ENCODE peak calls at places on chromosomes 3 and 15, in four cellular contexts. One of them, this sample, is unnamed.

GRCh38 chr15:51982013-51982769 is 10.6 kb upstream of the LEO1 start:
- DNase-seq in SK-N-SH: peak
- DNase-seq in GM12878: peak
- DNase-seq in K562: peak
- DNase-seq in this sample: peak

GRCh38 chr3:44981220-44981619 is 5.2 kb downstream of the EXOSC7 start:
- DNase-seq in K562: no peak
- DNase-seq in SK-N-SH: no peak
- DNase-seq in GM12878: no peak
- DNase-seq in this sample: no peak

GRCh38 chr15:42038401-42038800 is 17.6 kb upstream of the PLA2G4E start:
- DNase-seq in K562: no peak
- DNase-seq in SK-N-SH: no peak
- DNase-seq in GM12878: no peak
- DNase-seq in this sample: no peak

GRCh38 chr3:82130056-82130455 is 368.6 kb upstream of the GBE1 start:
- DNase-seq in SK-N-SH: no peak
- DNase-seq in K562: peak
- DNase-seq in GM12878: no peak
- DNase-seq in this sample: no peak

GRCh38 chr3:139534992-139535879 is 4.3 kb downstream of the RBP1 start:
- DNase-seq in GM12878: no peak
- DNase-seq in SK-N-SH: peak
- DNase-seq in K562: peak
- DNase-seq in this sample: no peak

GRCh38 chr3:172094621-172095557 is 55.5 kb downstream of the FNDC3B start:
- DNase-seq in SK-N-SH: peak
- DNase-seq in K562: no peak
- DNase-seq in GM12878: peak
- DNase-seq in this sample: no peak

GRCh38 chr3:138097192-138097829 is 18.1 kb downstream of the DZIP1L start:
- DNase-seq in GM12878: no peak
- DNase-seq in K562: no peak
- DNase-seq in SK-N-SH: peak
- DNase-seq in this sample: no peak

GRCh38 chr3:31533169-31533870 is 595 bp downstream of the STT3B start:
- DNase-seq in GM12878: no peak
- DNase-seq in K562: peak
- DNase-seq in SK-N-SH: peak
- DNase-seq in this sample: peak

GRCh38 chr3:123161167-123161566 is 40.6 kb upstream of the SEC22A start:
- DNase-seq in GM12878: no peak
- DNase-seq in K562: no peak
- DNase-seq in SK-N-SH: no peak
- DNase-seq in this sample: no peak

GRCh38 chr3:49397470-49397869 is 14.3 kb downstream of the RHOA start:
- DNase-seq in K562: peak
- DNase-seq in SK-N-SH: peak
- DNase-seq in GM12878: no peak
- DNase-seq in this sample: peak

GRCh38 chr3:15439476-15439875 is 12.1 kb downstream of the EAF1 start:
- DNase-seq in K562: no peak
- DNase-seq in SK-N-SH: no peak
- DNase-seq in GM12878: no peak
- DNase-seq in this sample: no peak

GRCh38 chr3:9914559-9915251 is 2.2 kb upstream of the IL17RC start:
- DNase-seq in K562: no peak
- DNase-seq in GM12878: no peak
- DNase-seq in SK-N-SH: peak
- DNase-seq in this sample: no peak

GRCh38 chr3:18301781-18302180 is 123.4 kb downstream of the SATB1 start:
- DNase-seq in SK-N-SH: no peak
- DNase-seq in GM12878: no peak
- DNase-seq in K562: no peak
- DNase-seq in this sample: no peak

GRCh38 chr15:60945196-60945595 is 283.9 kb downstream of the RORA start:
- DNase-seq in GM12878: no peak
- DNase-seq in SK-N-SH: peak
- DNase-seq in K562: no peak
- DNase-seq in this sample: no peak

GRCh38 chr3:14646589-14647413 is 4.8 kb upstream of the CCDC174 start:
- DNase-seq in SK-N-SH: no peak
- DNase-seq in GM12878: no peak
- DNase-seq in K562: peak
- DNase-seq in this sample: no peak

GRCh38 chr3:120568198-120568523 is 28.0 kb upstream of the NDUFB4 start:
- DNase-seq in K562: no peak
- DNase-seq in SK-N-SH: no peak
- DNase-seq in GM12878: no peak
- DNase-seq in this sample: no peak

GRCh38 chr3:36032180-36032895 is 348.0 kb upstream of the STAC start:
- DNase-seq in GM12878: no peak
- DNase-seq in SK-N-SH: peak
- DNase-seq in K562: no peak
- DNase-seq in this sample: no peak

GRCh38 chr3:121998030-121998580 is 23.9 kb downstream of the ILDR1 start:
- DNase-seq in SK-N-SH: no peak
- DNase-seq in GM12878: no peak
- DNase-seq in K562: no peak
- DNase-seq in this sample: no peak

GRCh38 chr3:194691481-194692281 is 6.0 kb downstream of the FAM43A start:
- DNase-seq in SK-N-SH: peak
- DNase-seq in K562: no peak
- DNase-seq in GM12878: peak
- DNase-seq in this sample: no peak

GRCh38 chr3:153970735-153971347 is 150.3 kb upstream of the ARHGEF26 start:
- DNase-seq in GM12878: no peak
- DNase-seq in SK-N-SH: peak
- DNase-seq in K562: no peak
- DNase-seq in this sample: no peak

GRCh38 chr15:74727727-74728126 is 2.4 kb upstream of the CYP1A1 start:
- DNase-seq in SK-N-SH: peak
- DNase-seq in GM12878: no peak
- DNase-seq in K562: no peak
- DNase-seq in this sample: no peak

GRCh38 chr3:58429657-58430056 is 4.0 kb downstream of the PDHB start:
- DNase-seq in SK-N-SH: no peak
- DNase-seq in K562: no peak
- DNase-seq in GM12878: peak
- DNase-seq in this sample: no peak

GRCh38 chr15:80478075-80478474 is 73.9 kb downstream of the ARNT2 start:
- DNase-seq in SK-N-SH: no peak
- DNase-seq in GM12878: no peak
- DNase-seq in K562: no peak
- DNase-seq in this sample: no peak

GRCh38 chr3:194740859-194741486 is 55.3 kb downstream of the FAM43A start:
- DNase-seq in GM12878: no peak
- DNase-seq in K562: no peak
- DNase-seq in SK-N-SH: no peak
- DNase-seq in this sample: no peak

GRCh38 chr15:58793862-58794261 is 22.8 kb downstream of the MINDY2 start:
- DNase-seq in GM12878: no peak
- DNase-seq in SK-N-SH: no peak
- DNase-seq in K562: no peak
- DNase-seq in this sample: no peak

GRCh38 chr3:141228385-141228784 is 3.2 kb upstream of the PXYLP1 start:
- DNase-seq in K562: no peak
- DNase-seq in SK-N-SH: no peak
- DNase-seq in GM12878: no peak
- DNase-seq in this sample: no peak

GRCh38 chr3:132342615-132343014 is 25.4 kb downstream of the ACP3 start:
- DNase-seq in K562: no peak
- DNase-seq in SK-N-SH: no peak
- DNase-seq in GM12878: no peak
- DNase-seq in this sample: no peak

GRCh38 chr3:132343018-132343612 is 25.9 kb downstream of the ACP3 start:
- DNase-seq in GM12878: no peak
- DNase-seq in SK-N-SH: peak
- DNase-seq in K562: peak
- DNase-seq in this sample: peak

GRCh38 chr3:132342183-132342582 is 25.0 kb downstream of the ACP3 start:
- DNase-seq in SK-N-SH: no peak
- DNase-seq in K562: no peak
- DNase-seq in GM12878: no peak
- DNase-seq in this sample: no peak

GRCh38 chr3:132347095-132347494 is 29.9 kb downstream of the ACP3 start:
- DNase-seq in K562: no peak
- DNase-seq in SK-N-SH: no peak
- DNase-seq in GM12878: no peak
- DNase-seq in this sample: no peak

GRCh38 chr3:132344666-132345280 is 27.6 kb downstream of the ACP3 start:
- DNase-seq in SK-N-SH: no peak
- DNase-seq in GM12878: no peak
- DNase-seq in K562: no peak
- DNase-seq in this sample: no peak
- TF ChIP-seq FOXM1 in SK-N-SH: no peak
- TF ChIP-seq FOXM1 in GM12878: no peak
- TF ChIP-seq FOXM1 in K562: no peak
- TF ChIP-seq FOXM1 in this sample: no peak

GRCh38 chr3:23202203-23202920 is 765 bp upstream of the UBE2E2 start:
- DNase-seq in GM12878: no peak
- DNase-seq in K562: peak
- DNase-seq in SK-N-SH: no peak
- DNase-seq in this sample: peak
- TF ChIP-seq FOXM1 in GM12878: no peak
- TF ChIP-seq FOXM1 in K562: no peak
- TF ChIP-seq FOXM1 in SK-N-SH: no peak
- TF ChIP-seq FOXM1 in this sample: no peak

GRCh38 chr3:151178208-151178845 is 24.7 kb downstream of the GPR171 start:
- DNase-seq in GM12878: no peak
- DNase-seq in SK-N-SH: no peak
- DNase-seq in K562: no peak
- DNase-seq in this sample: no peak
- TF ChIP-seq FOXM1 in GM12878: no peak
- TF ChIP-seq FOXM1 in SK-N-SH: no peak
- TF ChIP-seq FOXM1 in K562: no peak
- TF ChIP-seq FOXM1 in this sample: no peak

DNA sequence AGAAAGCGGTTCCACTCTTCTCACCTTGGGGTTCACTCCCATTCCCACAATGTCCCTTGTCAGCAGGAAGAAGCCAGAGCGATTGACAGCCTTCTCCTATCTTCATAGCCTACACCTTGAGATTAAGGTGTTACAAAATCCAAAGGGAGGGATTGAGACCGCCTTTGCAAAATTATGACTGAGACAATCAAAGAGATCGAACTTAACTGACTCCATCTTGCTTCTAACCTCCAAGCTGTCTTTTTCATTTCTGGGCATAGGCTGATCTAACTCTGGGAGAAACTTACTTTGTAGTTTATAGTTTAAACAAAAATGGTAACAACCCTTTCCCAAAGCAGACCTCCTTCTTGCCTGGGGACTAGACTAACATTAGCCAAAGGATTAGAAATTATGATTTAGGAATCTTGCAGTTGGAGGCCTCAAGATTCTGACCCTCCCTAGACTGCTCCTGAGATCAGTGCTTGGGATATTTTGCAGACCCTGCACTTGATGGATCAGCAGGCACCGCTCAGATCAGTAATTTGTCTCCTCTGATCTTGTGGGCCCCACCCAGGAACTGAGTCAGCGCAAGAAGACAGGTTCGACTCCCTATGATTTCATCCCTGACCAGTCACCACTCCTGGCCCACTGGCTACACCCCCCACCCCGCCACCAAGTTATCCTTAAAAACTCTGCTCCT is 40.0 kb downstream of the PAQR5 start:
- DNase-seq in SK-N-SH: no peak
- DNase-seq in K562: peak
- DNase-seq in GM12878: no peak
- DNase-seq in this sample: no peak
- TF ChIP-seq FOXM1 in SK-N-SH: no peak
- TF ChIP-seq FOXM1 in K562: no peak
- TF ChIP-seq FOXM1 in GM12878: no peak
- TF ChIP-seq FOXM1 in this sample: no peak

GRCh38 chr3:127817331-127817821 is 4.9 kb downstream of the MGLL start:
- DNase-seq in SK-N-SH: no peak
- DNase-seq in GM12878: no peak
- DNase-seq in K562: no peak
- DNase-seq in this sample: no peak
- TF ChIP-seq FOXM1 in SK-N-SH: no peak
- TF ChIP-seq FOXM1 in GM12878: no peak
- TF ChIP-seq FOXM1 in K562: no peak
- TF ChIP-seq FOXM1 in this sample: no peak

GRCh38 chr3:143002083-143002712 is 828 bp downstream of the U2SURP start:
- DNase-seq in SK-N-SH: peak
- DNase-seq in K562: peak
- DNase-seq in GM12878: no peak
- DNase-seq in this sample: peak

GRCh38 chr3:143001034-143001368 is 369 bp upstream of the U2SURP start:
- DNase-seq in K562: no peak
- DNase-seq in SK-N-SH: no peak
- DNase-seq in GM12878: no peak
- DNase-seq in this sample: no peak

GRCh38 chr3:143001369-143002082 is at the start of gene U2SURP:
- DNase-seq in K562: peak
- DNase-seq in GM12878: peak
- DNase-seq in SK-N-SH: peak
- DNase-seq in this sample: peak

GRCh38 chr3:142999881-143000280 is 1.5 kb upstream of the U2SURP start:
- DNase-seq in GM12878: no peak
- DNase-seq in K562: peak
- DNase-seq in SK-N-SH: no peak
- DNase-seq in this sample: peak

GRCh38 chr3:143000525-143000924 is 845 bp upstream of the U2SURP start:
- DNase-seq in GM12878: no peak
- DNase-seq in K562: peak
- DNase-seq in SK-N-SH: peak
- DNase-seq in this sample: no peak
- TF ChIP-seq FOXM1 in GM12878: no peak
- TF ChIP-seq FOXM1 in K562: no peak
- TF ChIP-seq FOXM1 in SK-N-SH: no peak
- TF ChIP-seq FOXM1 in this sample: no peak

DNA sequence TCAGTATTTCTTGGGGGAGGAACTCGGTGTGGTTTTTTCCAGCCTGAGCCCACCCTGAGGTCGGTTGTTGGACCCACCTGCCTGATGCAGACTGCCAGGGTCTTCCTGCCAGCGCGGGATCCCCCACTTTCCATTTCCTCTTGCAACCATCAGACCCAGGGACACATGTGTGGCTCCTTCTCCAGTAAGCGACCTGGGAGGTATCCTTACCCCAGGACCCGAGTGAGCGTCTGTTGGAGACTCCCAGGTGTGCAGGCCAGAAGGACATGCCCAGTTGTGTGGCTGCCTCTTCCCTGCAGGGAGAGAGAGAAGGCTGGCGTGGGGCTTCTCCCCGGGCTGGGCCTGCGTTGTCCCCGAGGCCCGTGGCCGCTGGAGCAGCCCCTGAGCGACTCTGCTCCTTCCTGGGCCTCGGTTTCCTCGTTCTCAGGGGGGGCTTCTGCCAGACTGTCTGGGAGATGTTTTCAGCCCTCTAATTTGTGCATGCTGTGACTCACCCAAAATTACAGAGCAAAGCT is 56.8 kb downstream of the APBA2 start:
- DNase-seq in GM12878: no peak
- DNase-seq in K562: no peak
- DNase-seq in SK-N-SH: no peak
- DNase-seq in this sample: no peak
- TF ChIP-seq FOXM1 in GM12878: no peak
- TF ChIP-seq FOXM1 in K562: no peak
- TF ChIP-seq FOXM1 in SK-N-SH: no peak
- TF ChIP-seq FOXM1 in this sample: no peak